ENCODE peak calls at places on chromosomes 1 and 21, in six cellular contexts. Y is effector memory CD4-positive, alpha-beta T cell; Z is H7; Q is anterior cingulate cortex; N is aorta; D is MM.1S. I is an unnamed sample.

GRCh38 chr1:10824821-10825540 is 28.5 kb upstream of the CASZ1 start:
- DNase-seq in N (no peak), Q (no peak), Y (no peak), Z (peak; percentile 77), D (no peak), I (peak; percentile 82)

GRCh38 chr1:9625761-9626160 is 25.8 kb upstream of the PIK3CD start:
- DNase-seq in N (no peak), Y (no peak), Q (no peak), D (no peak), Z (no peak), I (no peak)

GRCh38 chr1:114388432-114389003 is 122.5 kb downstream of the TRIM33 start:
- DNase-seq in Y (no peak), Z (no peak), Q (no peak), N (no peak), D (no peak), I (no peak)

GRCh38 chr1:26961826-26962225 is 1.6 kb upstream of the KDF1 start:
- DNase-seq in N (no peak), Z (no peak), Q (no peak), D (no peak), Y (no peak), I (no peak)

GRCh38 chr1:227785812-227786608 is 29.5 kb upstream of the PRSS38 start:
- DNase-seq in D (no peak), N (no peak), Q (no peak), Y (no peak), Z (peak; percentile 47), I (peak; percentile 42)

GRCh38 chr1:192918259-192918658 is 109.4 kb downstream of the RGS2 start:
- DNase-seq in Y (no peak), N (no peak), Z (no peak), D (no peak), Q (no peak), I (no peak)

GRCh38 chr1:219772265-219773036 is 155.9 kb downstream of the SLC30A10 start:
- DNase-seq in Z (no peak), Y (no peak), D (no peak), Q (no peak), N (no peak), I (no peak)

GRCh38 chr1:46062651-46063319 is 69.6 kb downstream of the PIK3R3 start:
- DNase-seq in Q (no peak), N (no peak), Y (no peak), Z (no peak), D (peak; percentile 78), I (no peak)

GRCh38 chr1:246567258-246568235 is 1.3 kb downstream of the CNST start:
- DNase-seq in Y (no peak), Z (no peak), N (no peak), Q (no peak), D (peak; percentile 43), I (no peak)

GRCh38 chr1:240878631-240879030 is 266.7 kb upstream of the GREM2 start:
- DNase-seq in Z (no peak), N (no peak), Y (no peak), Q (no peak), D (no peak), I (no peak)

GRCh38 chr1:180254854-180255253 is 24.8 kb downstream of the LHX4 start:
- DNase-seq in D (no peak), N (peak; percentile 37), Z (peak; percentile 73), Y (no peak), Q (no peak), I (no peak)

GRCh38 chr1:87024936-87025537 is 110.6 kb downstream of the HS2ST1 start:
- DNase-seq in N (no peak), Z (peak; percentile 22), Q (no peak), Y (no peak), D (peak; percentile 23), I (peak; percentile 62)

GRCh38 chr21:45295576-45296365 is 8.1 kb upstream of the POFUT2 start:
- DNase-seq in D (no peak), Z (peak; percentile 30), Q (no peak), N (no peak), Y (no peak), I (peak; percentile 35)

GRCh38 chr1:19156676-19157075 is 53.4 kb downstream of the UBR4 start:
- DNase-seq in Z (no peak), D (no peak), Q (no peak), N (no peak), Y (no peak), I (no peak)

GRCh38 chr1:235050911-235051360 is 77.7 kb downstream of the TOMM20 start:
- DNase-seq in Q (no peak), Z (peak; percentile 49), D (no peak), Y (no peak), N (peak; percentile 86), I (no peak)

GRCh38 chr1:70503358-70503757 is 92.3 kb downstream of the CTH start:
- DNase-seq in Y (no peak), D (no peak), N (no peak), Z (no peak), Q (no peak), I (no peak)

GRCh38 chr1:110594466-110595076 is 11.6 kb downstream of the KCNA2 start:
- DNase-seq in N (no peak), Q (no peak), Z (no peak), Y (no peak), D (no peak), I (no peak)

GRCh38 chr1:157994704-157995540 is 1.5 kb downstream of the KIRREL1 start:
- DNase-seq in Q (no peak), Y (no peak), Z (peak; percentile 43), D (no peak), N (peak; percentile 88), I (peak; percentile 57)

GRCh38 chr21:39022901-39023693 is 160.2 kb downstream of the PSMG1 start:
- DNase-seq in Y (no peak), Q (no peak), D (no peak), Z (peak; percentile 84), N (peak; percentile 94), I (peak; percentile 72)